ENCODE peak calls at places on chromosome 1, in four cellular contexts. Z is GM12878, X is EL, Y is ELF-1. J is an unnamed sample.

GRCh38 chr1:147115496-147115895 is 56.8 kb downstream of the PRKAB2 start:
- DNase-seq in Z (no peak), X (no peak), Y (no peak), J (no peak)

GRCh38 chr1:204417231-204417997 is 5.8 kb upstream of the PPP1R15B start:
- DNase-seq in Z (no peak), X (peak; percentile 99), Y (peak; percentile 37), J (no peak)

GRCh38 chr1:46804027-46804889 is 5.4 kb downstream of the CYP4B1 start:
- DNase-seq in Z (no peak), X (no peak), Y (peak; percentile 24), J (no peak)

GRCh38 chr1:152410599-152410998 is 3.5 kb downstream of the CRNN start:
- DNase-seq in Z (no peak), X (peak; percentile 62), Y (no peak), J (no peak)

GRCh38 chr1:232872738-232873137 is 67.5 kb downstream of the MAP10 start:
- DNase-seq in Z (no peak), X (no peak), Y (peak; percentile 32), J (no peak)

GRCh38 chr1:93828437-93828756 is 50.6 kb downstream of the DNTTIP2 start:
- DNase-seq in Z (no peak), X (no peak), Y (no peak), J (no peak)

GRCh38 chr1:184152944-184153343 is 101.4 kb downstream of the TSEN15 start:
- DNase-seq in Z (no peak), X (no peak), Y (no peak), J (no peak)

GRCh38 chr1:182707116-182707515 is 22.7 kb upstream of the RGS8 start:
- DNase-seq in Z (no peak), X (no peak), Y (no peak), J (no peak)

GRCh38 chr1:57411262-57411661 is 12.6 kb downstream of the DAB1 start:
- DNase-seq in Z (no peak), X (peak; percentile 63), Y (peak; percentile 9), J (no peak)

GRCh38 chr1:118317836-118318614 is 133.0 kb upstream of the SPAG17 start:
- DNase-seq in Z (no peak), X (no peak), Y (peak; percentile 27), J (no peak)

GRCh38 chr1:239814306-239814881 is 277.3 kb upstream of the FMN2 start:
- DNase-seq in Z (no peak), X (peak; percentile 94), Y (peak; percentile 53), J (no peak)

J was measured in GM12864.